ENCODE peak calls at places on chromosomes 7 and 10, in ten cellular contexts. C, Y, W, I, N, S, J, X, V and R are unnamed samples.

GRCh38 chr7:79692015-79692414 is 238.5 kb upstream of the MAGI2 start:
- DNase-seq in S (peak; percentile 91), W (no peak), Y (peak; percentile 66), I (peak; percentile 84), J (no peak), X (peak; percentile 51), C (peak; percentile 97), V (no peak), N (peak; percentile 86), R (peak; percentile 58)

GRCh38 chr10:123150986-123151738 is 3.0 kb upstream of the BUB3 start:
- DNase-seq in J (no peak), Y (peak; percentile 25), S (peak; percentile 24), C (peak; percentile 59), I (peak; percentile 29), X (peak; percentile 67), W (no peak), N (no peak), V (no peak), R (no peak)

GRCh38 chr10:93440591-93441012 is 41.5 kb downstream of the MYOF start:
- DNase-seq in W (no peak), N (no peak), I (peak; percentile 82), S (peak; percentile 62), J (no peak), X (no peak), Y (peak; percentile 59), C (no peak), V (no peak), R (peak; percentile 78)

GRCh38 chr7:158324397-158325360 is 262.9 kb downstream of the PTPRN2 start:
- DNase-seq in I (no peak), Y (no peak), W (no peak), V (no peak), X (peak; percentile 28), C (peak; percentile 74), J (no peak), S (no peak), N (no peak), R (no peak)

GRCh38 chr10:78362406-78363022 is 328.9 kb downstream of the RPS24 start:
- DNase-seq in C (peak; percentile 35), Y (no peak), S (peak; percentile 74), X (peak; percentile 92), V (no peak), J (no peak), W (no peak), I (peak; percentile 85), N (peak; percentile 4), R (no peak)

GRCh38 chr7:73968511-73968910 is 59.5 kb upstream of the ELN start:
- DNase-seq in N (no peak), C (no peak), Y (no peak), J (no peak), S (no peak), W (no peak), V (no peak), I (peak; percentile 18), X (no peak), R (peak; percentile 49)

GRCh38 chr10:71970869-71971268 is 6.7 kb downstream of the CHST3 start:
- DNase-seq in W (no peak), X (no peak), S (peak; percentile 46), J (no peak), I (peak; percentile 41), C (no peak), Y (no peak), N (no peak), V (no peak), R (no peak)

GRCh38 chr10:36739884-36740445 is 385.4 kb upstream of the ANKRD30A start:
- DNase-seq in V (no peak), I (no peak), N (no peak), X (no peak), J (no peak), C (peak; percentile 18), Y (no peak), S (no peak), W (no peak), R (no peak)

GRCh38 chr10:50402466-50402865 is 151.2 kb upstream of the ASAH2 start:
- DNase-seq in N (no peak), C (no peak), J (no peak), X (no peak), S (no peak), I (no peak), V (no peak), Y (no peak), W (no peak), R (no peak)

GRCh38 chr7:5546626-5547025 is 123.0 kb upstream of the TNRC18 start:
- DNase-seq in N (no peak), S (no peak), I (no peak), X (no peak), C (no peak), J (no peak), V (no peak), W (no peak), Y (no peak), R (no peak)

GRCh38 chr10:4498763-4499251 is 327.2 kb upstream of the AKR1E2 start:
- DNase-seq in Y (peak; percentile 97), W (no peak), N (peak; percentile 21), I (peak; percentile 95), J (no peak), V (no peak), X (no peak), C (peak; percentile 46), S (peak; percentile 75), R (peak; percentile 96)

GRCh38 chr7:43569424-43569823 is 13.5 kb upstream of the STK17A start:
- DNase-seq in W (no peak), S (peak; percentile 97), Y (peak; percentile 71), X (no peak), C (peak; percentile 93), J (no peak), N (peak; percentile 96), I (peak; percentile 80), V (no peak), R (peak; percentile 39)

GRCh38 chr10:45265995-45266394 is 49.4 kb downstream of the OR13A1 start:
- DNase-seq in X (no peak), I (no peak), V (no peak), C (no peak), Y (no peak), S (no peak), W (no peak), N (no peak), J (no peak), R (no peak)

GRCh38 chr7:5424689-5425506 is 1.3 kb upstream of the TNRC18 start:
- DNase-seq in Y (peak; percentile 45), S (peak; percentile 69), J (no peak), C (no peak), V (no peak), I (peak; percentile 73), N (no peak), X (no peak), W (no peak), R (peak; percentile 67)

GRCh38 chr7:144074374-144074773 is 4.8 kb downstream of the OR2A25 start:
- DNase-seq in S (no peak), J (no peak), V (no peak), N (no peak), Y (no peak), I (no peak), X (no peak), C (no peak), W (no peak), R (no peak)

GRCh38 chr10:667602-668143 is 21.8 kb downstream of the DIP2C start:
- DNase-seq in I (no peak), S (no peak), J (no peak), C (no peak), W (no peak), X (no peak), Y (no peak), V (no peak), N (no peak), R (no peak)

GRCh38 chr10:43944742-43945730 is 296.4 kb upstream of the ZNF32 start:
- DNase-seq in X (peak; percentile 60), C (no peak), W (no peak), V (no peak), J (peak; percentile 67), Y (no peak), I (no peak), N (no peak), S (no peak), R (no peak)

GRCh38 chr7:44076101-44076895 is 6.0 kb downstream of the POLM start:
- DNase-seq in X (no peak), N (no peak), C (no peak), V (no peak), I (no peak), W (no peak), Y (no peak), S (no peak), J (no peak), R (no peak)

GRCh38 chr7:38863609-38864291 is 45.2 kb downstream of the VPS41 start:
- DNase-seq in W (no peak), J (no peak), X (peak; percentile 91), S (no peak), Y (no peak), I (no peak), V (no peak), N (no peak), C (peak; percentile 92), R (no peak)

GRCh38 chr10:131068311-131068710 is 243.2 kb downstream of the TCERG1L start:
- DNase-seq in V (no peak), S (no peak), W (no peak), C (no peak), N (no peak), X (no peak), J (no peak), Y (no peak), I (no peak), R (no peak)

GRCh38 chr10:132437511-132437910 is 40.5 kb downstream of the PWWP2B start:
- DNase-seq in N (no peak), Y (no peak), J (no peak), X (no peak), I (no peak), V (no peak), C (no peak), W (no peak), S (no peak), R (no peak)

GRCh38 chr7:63054191-63054661 is 944.4 kb upstream of the ZNF722 start:
- DNase-seq in N (no peak), I (no peak), Y (no peak), J (peak; percentile 74), X (no peak), V (no peak), C (no peak), W (no peak), S (no peak), R (no peak)

GRCh38 chr7:99374121-99375064 is at the start of gene ARPC1B:
- DNase-seq in W (peak; percentile 49), V (peak; percentile 83), Y (peak; percentile 55), X (peak; percentile 91), S (peak; percentile 71), N (peak; percentile 51), I (peak; percentile 80), C (peak; percentile 78), J (peak; percentile 96), R (peak; percentile 63)

GRCh38 chr7:98930464-98930863 is 52.1 kb downstream of the TRRAP start:
- DNase-seq in S (no peak), C (no peak), W (no peak), I (no peak), Y (no peak), V (no peak), N (no peak), X (no peak), J (peak; percentile 76), R (no peak)

GRCh38 chr7:27201231-27202017 is 1.5 kb upstream of the HOXA13 start:
- DNase-seq in N (no peak), V (no peak), W (no peak), C (no peak), X (peak; percentile 52), S (no peak), J (no peak), I (peak; percentile 45), Y (no peak), R (no peak)

GRCh38 chr10:84540617-84541288 is 212.4 kb downstream of the CCSER2 start:
- DNase-seq in I (peak; percentile 68), W (no peak), N (peak; percentile 69), J (peak; percentile 92), V (peak; percentile 33), C (peak; percentile 58), S (peak; percentile 53), X (peak; percentile 89), Y (peak; percentile 41), R (peak; percentile 54)

GRCh38 chr10:110410329-110411046 is 87.2 kb upstream of the DUSP5 start:
- DNase-seq in Y (peak; percentile 97), S (peak; percentile 98), V (no peak), C (peak; percentile 98), W (peak; percentile 55), J (no peak), N (peak; percentile 91), I (peak; percentile 99), X (peak; percentile 86), R (peak; percentile 96)

GRCh38 chr7:25770235-25770634 is 381.8 kb upstream of the NFE2L3 start:
- DNase-seq in V (no peak), W (no peak), N (no peak), X (no peak), I (no peak), Y (no peak), J (no peak), S (no peak), C (no peak), R (no peak)